ENCODE peak calls at places on chromosome 14, in ten cellular contexts. V is H1; L is aorta; E is cardiac muscle cell; P is brain microvascular endothelial cell; X is ovary; R is HL-60; H is CD4-positive, alpha-beta memory T cell; D is AG04450; J is IMR-90. O is an unnamed sample.

GRCh38 chr14:98949506-98950135 is 322.4 kb downstream of the BCL11B start:
- DNase-seq in V (no peak), E (no peak), D (no peak), P (no peak), X (no peak), J (no peak), H (no peak), R (peak; percentile 39), L (no peak), O (peak; percentile 19)

GRCh38 chr14:95504135-95505029 is 12.1 kb downstream of the SYNE3 start:
- DNase-seq in V (no peak), H (no peak), R (no peak), J (peak; percentile 88), X (no peak), D (no peak), P (peak; percentile 56), L (peak; percentile 33), E (peak; percentile 81), O (no peak)

GRCh38 chr14:96094656-96095055 is 55.5 kb downstream of the C14orf132 start:
- DNase-seq in H (no peak), J (no peak), L (no peak), V (no peak), P (no peak), D (no peak), E (no peak), R (no peak), X (no peak), O (no peak)

GRCh38 chr14:48391661-48392060 is 716.3 kb upstream of the MDGA2 start:
- DNase-seq in H (no peak), X (no peak), R (no peak), V (no peak), J (peak; percentile 4), P (no peak), L (no peak), D (no peak), E (no peak), O (no peak)

GRCh38 chr14:60681271-60681670 is 32.0 kb upstream of the SIX1 start:
- DNase-seq in H (no peak), D (no peak), L (no peak), R (no peak), V (no peak), P (no peak), J (no peak), E (no peak), X (no peak), O (no peak)

GRCh38 chr14:56341766-56342418 is 223.7 kb downstream of the PELI2 start:
- DNase-seq in E (peak; percentile 40), D (peak; percentile 68), P (peak; percentile 40), V (no peak), X (no peak), R (no peak), L (no peak), H (no peak), J (peak; percentile 92), O (no peak)

GRCh38 chr14:96146131-96146771 is 58.4 kb upstream of the BDKRB2 start:
- DNase-seq in L (peak; percentile 68), J (peak; percentile 70), R (no peak), V (no peak), D (no peak), P (peak; percentile 49), E (peak; percentile 69), X (no peak), H (no peak), O (peak; percentile 76)

GRCh38 chr14:25911831-25912230 is 686.0 kb downstream of the NOVA1 start:
- DNase-seq in H (no peak), R (no peak), P (no peak), L (no peak), V (no peak), J (no peak), E (no peak), D (no peak), X (no peak), O (no peak)

GRCh38 chr14:22465201-22465835 is 123.7 kb downstream of the DAD1 start:
- DNase-seq in X (no peak), D (no peak), E (no peak), R (no peak), L (no peak), J (peak; percentile 1), H (no peak), V (no peak), P (peak; percentile 24), O (no peak)

GRCh38 chr14:68691031-68691864 is 101.6 kb downstream of the ZFP36L1 start:
- DNase-seq in H (no peak), E (no peak), J (no peak), X (no peak), R (no peak), L (peak; percentile 47), P (no peak), V (no peak), D (no peak), O (peak; percentile 85)

GRCh38 chr14:71647086-71647784 is 285.0 kb upstream of the RGS6 start:
- DNase-seq in R (no peak), H (no peak), X (no peak), P (no peak), J (no peak), L (no peak), V (peak; percentile 29), D (no peak), E (no peak), O (no peak)

GRCh38 chr14:45526715-45527549 is 273.9 kb upstream of the MIS18BP1 start:
- DNase-seq in V (peak; percentile 50), X (no peak), D (no peak), R (peak; percentile 38), H (no peak), P (peak; percentile 18), L (no peak), J (no peak), E (no peak), O (no peak)

DNA sequence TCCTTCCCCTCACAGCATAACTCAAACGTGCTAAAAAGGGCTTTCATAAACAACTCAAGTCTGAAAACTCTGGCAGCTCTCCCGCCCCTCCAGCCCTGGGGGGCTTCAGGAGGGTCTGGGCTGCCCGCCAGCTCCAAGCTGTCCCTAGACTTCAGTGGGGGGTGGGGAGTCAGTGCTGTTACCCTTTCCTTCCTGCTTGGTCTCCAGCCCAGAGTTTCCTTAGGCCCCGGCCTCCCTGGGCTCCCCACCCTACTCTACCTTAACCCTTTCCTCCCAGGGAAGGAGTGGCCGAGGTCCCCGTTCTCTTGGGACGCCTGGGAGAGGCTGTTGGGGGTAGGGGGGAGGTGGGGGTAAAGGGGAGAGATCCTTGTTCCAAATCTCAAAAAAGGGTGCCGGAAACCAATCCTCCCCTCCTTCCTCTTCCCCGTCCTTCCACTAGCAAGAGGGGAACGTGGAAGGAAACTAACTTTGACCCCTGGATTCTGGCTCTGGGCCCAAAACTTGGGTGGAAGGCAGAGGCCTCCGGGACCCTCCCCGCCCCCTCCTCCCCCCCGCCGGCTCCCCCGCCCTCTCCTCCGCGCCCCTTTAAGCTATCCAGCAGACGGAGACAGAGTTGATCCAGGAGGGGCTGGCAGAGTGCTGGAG is 383 bp upstream of the NYNRIN start:
- DNase-seq in J (no peak), H (no peak), P (no peak), D (no peak), X (peak; percentile 75), V (no peak), E (peak; percentile 79), R (no peak), L (no peak), O (no peak)
- H3K4me3 ChIP-seq in J (peak overlapping the region; percentile 67), H (no peak overlapping the region), P (peak overlapping the region; percentile 65), D (peak overlapping the region; percentile 66), X (peak overlapping the region; percentile 77), V (peak overlapping the region; percentile 80), E (peak overlapping the region; percentile 61), R (no peak overlapping the region), L (peak overlapping the region; percentile 58), O (peak overlapping the region; percentile 72)

GRCh38 chr14:106201376-106201775 is 675.0 kb downstream of the TMEM121 start:
- DNase-seq in P (no peak), H (no peak), D (no peak), X (no peak), E (no peak), R (no peak), J (no peak), L (no peak), V (no peak), O (no peak)
- H3K4me3 ChIP-seq in P (no peak overlapping the region), H (no peak overlapping the region), D (no peak overlapping the region), X (no peak overlapping the region), E (no peak overlapping the region), R (no peak overlapping the region), J (no peak overlapping the region), L (no peak overlapping the region), V (no peak overlapping the region), O (no peak overlapping the region)

GRCh38 chr14:77270361-77271112 is 469 bp downstream of the NGB start:
- DNase-seq in L (no peak), V (no peak), R (no peak), E (no peak), D (no peak), X (no peak), H (no peak), P (no peak), J (no peak), O (no peak)

GRCh38 chr14:77272261-77272660 is 1.3 kb upstream of the NGB start:
- DNase-seq in L (no peak), J (no peak), X (no peak), V (no peak), E (no peak), P (no peak), H (no peak), R (no peak), D (no peak), O (no peak)

GRCh38 chr14:77273796-77274195 is 2.8 kb upstream of the NGB start:
- DNase-seq in L (no peak), V (no peak), D (no peak), H (no peak), J (no peak), X (no peak), P (no peak), R (no peak), E (no peak), O (no peak)

GRCh38 chr14:77268989-77269595 is 1.9 kb downstream of the NGB start:
- DNase-seq in X (no peak), V (no peak), J (no peak), L (no peak), R (no peak), E (no peak), D (no peak), P (no peak), H (no peak), O (no peak)

DNA sequence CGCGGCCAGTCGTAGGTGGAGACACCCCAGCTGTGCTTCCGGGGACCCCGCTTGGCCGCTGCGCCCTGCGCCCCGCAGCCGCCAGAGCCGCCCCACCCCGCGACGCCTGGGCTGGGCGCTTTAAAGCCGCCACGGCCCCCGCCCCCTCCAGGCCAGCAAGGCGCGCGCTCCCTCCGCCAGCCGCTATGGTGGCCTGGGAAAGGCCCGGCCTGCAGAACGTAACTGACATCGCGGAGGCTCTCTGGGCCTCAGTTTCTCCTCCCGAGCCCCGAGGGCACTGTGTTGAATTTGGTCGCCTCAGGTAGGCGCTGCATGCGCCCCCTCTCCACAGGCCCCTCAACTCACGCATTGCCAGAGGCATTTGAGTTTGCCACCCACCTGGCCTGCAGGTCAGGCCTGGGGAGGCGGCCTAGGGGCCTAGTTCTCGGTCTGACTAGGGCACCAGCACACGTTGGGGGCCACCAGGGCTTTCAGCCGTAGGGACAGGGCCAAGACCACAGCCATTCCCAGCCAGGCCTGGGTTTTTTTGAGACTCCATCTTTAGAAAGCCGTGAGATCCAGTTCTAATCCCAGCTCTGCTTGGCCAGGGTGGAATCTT is at the start of gene NGB:
- DNase-seq in J (no peak), H (no peak), L (no peak), P (no peak), V (no peak), R (no peak), X (no peak), D (no peak), E (no peak), O (no peak)
- H3K4me3 ChIP-seq in J (no peak within 1 kb of the TSS), H (no peak within 1 kb of the TSS), L (no peak within 1 kb of the TSS), P (no peak within 1 kb of the TSS), V (peak within 1 kb of the TSS; percentile 59), R (no peak within 1 kb of the TSS), X (no peak within 1 kb of the TSS), D (no peak within 1 kb of the TSS), E (peak within 1 kb of the TSS; percentile 9), O (peak within 1 kb of the TSS; percentile 24)

GRCh38 chr14:30623412-30624131 is 1.5 kb downstream of the SCFD1 start:
- DNase-seq in V (no peak), D (no peak), R (no peak), L (no peak), P (no peak), E (no peak), J (no peak), X (no peak), H (no peak), O (no peak)
- H3K4me3 ChIP-seq in V (peak overlapping the region; percentile 93), D (peak overlapping the region; percentile 94), R (peak overlapping the region; percentile 77), L (peak overlapping the region; percentile 63), P (peak overlapping the region; percentile 78), E (peak overlapping the region; percentile 72), J (peak overlapping the region; percentile 90), X (no peak overlapping the region), H (peak overlapping the region; percentile 97), O (peak overlapping the region; percentile 83)

O was measured in dorsolateral prefrontal cortex.